ENCODE peak calls at places on chromosomes 6 and 20, in ten cellular contexts. G, T, A, M, L, O, I, F, R and D are unnamed samples.

GRCh38 chr6:42777126-42777822 is 4.6 kb upstream of the BICRAL start:
- DNase-seq in G (no peak), T (no peak), A (no peak), M (no peak), L (no peak), O (peak), I (no peak), F (no peak), R (no peak), D (peak)

GRCh38 chr20:64035066-64035932 is 683 bp upstream of the C20orf204 start:
- DNase-seq in G (no peak), T (no peak), A (no peak), M (no peak), L (no peak), O (no peak), I (peak), F (no peak), R (no peak), D (no peak)

GRCh38 chr20:62205618-62206387 is 14.3 kb downstream of the HRH3 start:
- DNase-seq in G (no peak), T (no peak), A (no peak), M (no peak), L (no peak), O (no peak), I (no peak), F (no peak), R (no peak), D (no peak)

GRCh38 chr6:119170427-119171407 is 92.3 kb upstream of the FAM184A start:
- DNase-seq in G (no peak), T (no peak), A (no peak), M (no peak), L (no peak), O (peak), I (no peak), F (no peak), R (no peak), D (peak)

GRCh38 chr20:363319-364078 is 16.6 kb downstream of the NRSN2 start:
- DNase-seq in G (no peak), T (no peak), A (no peak), M (no peak), L (no peak), O (peak), I (no peak), F (no peak), R (no peak), D (peak)

GRCh38 chr20:49045440-49046086 is 549 bp upstream of the CSE1L start:
- DNase-seq in G (no peak), T (no peak), A (no peak), M (peak), L (peak), O (peak), I (peak), F (no peak), R (no peak), D (no peak)

GRCh38 chr6:169266746-169267629 is 13.3 kb upstream of the THBS2 start:
- DNase-seq in G (no peak), T (no peak), A (no peak), M (no peak), L (no peak), O (peak), I (no peak), F (no peak), R (no peak), D (no peak)

GRCh38 chr20:49351775-49352174 is 73.9 kb upstream of the ZNFX1 start:
- DNase-seq in G (no peak), T (no peak), A (no peak), M (no peak), L (no peak), O (no peak), I (no peak), F (no peak), R (no peak), D (no peak)

GRCh38 chr6:43768983-43769525 is 957 bp upstream of the VEGFA start:
- DNase-seq in G (no peak), T (no peak), A (peak), M (no peak), L (no peak), O (peak), I (peak), F (peak), R (no peak), D (no peak)

GRCh38 chr6:37210313-37210898 is 40.5 kb downstream of the PIM1 start:
- DNase-seq in G (peak), T (no peak), A (peak), M (peak), L (peak), O (peak), I (peak), F (peak), R (no peak), D (peak)

GRCh38 chr6:143513410-143513809 is 1.9 kb upstream of the FUCA2 start:
- DNase-seq in G (no peak), T (no peak), A (no peak), M (peak), L (peak), O (no peak), I (no peak), F (no peak), R (no peak), D (peak)

GRCh38 chr6:94289131-94289530 is 869.8 kb upstream of the EPHA7 start:
- DNase-seq in G (no peak), T (no peak), A (no peak), M (no peak), L (no peak), O (no peak), I (no peak), F (no peak), R (no peak), D (no peak)

GRCh38 chr20:59850018-59850641 is 83.3 kb downstream of the SYCP2 start:
- DNase-seq in G (no peak), T (no peak), A (no peak), M (no peak), L (no peak), O (peak), I (no peak), F (no peak), R (no peak), D (peak)

GRCh38 chr6:133820208-133820607 is 68.7 kb upstream of the TCF21 start:
- DNase-seq in G (no peak), T (no peak), A (no peak), M (no peak), L (no peak), O (no peak), I (no peak), F (no peak), R (no peak), D (no peak)

GRCh38 chr6:31246051-31246495 is 25.8 kb downstream of the HLA-C start:
- DNase-seq in G (no peak), T (no peak), A (no peak), M (no peak), L (no peak), O (peak), I (no peak), F (no peak), R (no peak), D (no peak)

GRCh38 chr6:72322778-72323177 is 299.1 kb upstream of the KCNQ5 start:
- DNase-seq in G (no peak), T (no peak), A (no peak), M (no peak), L (no peak), O (no peak), I (no peak), F (no peak), R (no peak), D (no peak)

GRCh38 chr20:60491261-60491660 is 533.0 kb downstream of the CDH26 start:
- DNase-seq in G (no peak), T (no peak), A (no peak), M (no peak), L (no peak), O (no peak), I (no peak), F (no peak), R (no peak), D (no peak)

GRCh38 chr20:39630215-39630614 is 668.1 kb downstream of the DHX35 start:
- DNase-seq in G (no peak), T (peak), A (no peak), M (no peak), L (no peak), O (no peak), I (no peak), F (no peak), R (no peak), D (no peak)

GRCh38 chr6:142013286-142013685 is 119.4 kb upstream of the GJE1 start:
- DNase-seq in G (no peak), T (no peak), A (no peak), M (no peak), L (no peak), O (peak), I (no peak), F (no peak), R (no peak), D (no peak)

GRCh38 chr6:139373154-139373927 is 1.1 kb downstream of the CITED2 start:
- DNase-seq in G (peak), T (peak), A (peak), M (peak), L (peak), O (peak), I (peak), F (peak), R (peak), D (peak)

GRCh38 chr20:49853640-49854039 is 41.0 kb downstream of the SLC9A8 start:
- DNase-seq in G (no peak), T (no peak), A (no peak), M (no peak), L (no peak), O (peak), I (no peak), F (no peak), R (no peak), D (no peak)

GRCh38 chr6:3789896-3790558 is 38.5 kb upstream of the PXDC1 start:
- DNase-seq in G (no peak), T (no peak), A (no peak), M (no peak), L (no peak), O (no peak), I (no peak), F (no peak), R (no peak), D (no peak)
- TF ChIP-seq POLR2A in G (no peak), T (no peak), A (no peak), M (no peak), L (no peak), O (no peak), I (no peak), F (no peak), R (no peak), D (no peak)

GRCh38 chr6:75236630-75237029 is 7.0 kb downstream of the COX7A2 start:
- DNase-seq in G (no peak), T (no peak), A (no peak), M (no peak), L (no peak), O (no peak), I (no peak), F (no peak), R (no peak), D (no peak)
- TF ChIP-seq POLR2A in G (no peak), T (no peak), A (no peak), M (no peak), L (no peak), O (no peak), I (no peak), F (no peak), R (no peak), D (no peak)

DNA sequence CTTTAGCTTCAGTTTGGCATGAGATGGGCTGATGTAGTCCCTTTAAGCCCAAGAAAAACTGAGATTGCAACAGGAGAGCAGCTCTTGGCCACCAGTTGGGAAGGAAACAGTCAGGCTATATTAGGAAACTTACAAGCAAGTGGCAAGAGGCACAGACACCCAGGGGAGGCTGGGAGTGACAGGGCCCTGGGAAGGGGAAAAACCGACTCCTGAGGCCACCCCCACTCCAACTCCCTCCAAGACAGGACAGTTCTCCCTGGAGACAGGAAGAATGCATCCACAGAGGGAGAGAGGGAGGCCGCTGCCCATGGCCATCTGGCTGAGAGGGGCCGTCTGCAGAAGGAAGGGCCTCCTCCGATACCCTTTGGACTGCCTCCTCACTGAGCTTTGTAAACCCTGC is 20.5 kb downstream of the JPH2 start:
- DNase-seq in G (no peak), T (no peak), A (no peak), M (no peak), L (no peak), O (peak), I (no peak), F (no peak), R (no peak), D (no peak)
- TF ChIP-seq POLR2A in G (no peak), T (no peak), A (no peak), M (no peak), L (no peak), O (no peak), I (peak), F (no peak), R (no peak), D (no peak)

GRCh38 chr6:32838114-32838958 is at the start of gene TAP2:
- DNase-seq in G (peak), T (peak), A (peak), M (peak), L (peak), O (peak), I (peak), F (peak), R (peak), D (peak)
- TF ChIP-seq POLR2A in G (peak), T (no peak), A (peak), M (peak), L (no peak), O (peak), I (no peak), F (peak), R (no peak), D (peak)

GRCh38 chr6:12288844-12289654 is 1.1 kb upstream of the EDN1 start:
- DNase-seq in G (peak), T (no peak), A (peak), M (peak), L (peak), O (peak), I (no peak), F (peak), R (no peak), D (peak)
- TF ChIP-seq POLR2A in G (no peak), T (no peak), A (no peak), M (no peak), L (no peak), O (no peak), I (no peak), F (no peak), R (no peak), D (no peak)

DNA sequence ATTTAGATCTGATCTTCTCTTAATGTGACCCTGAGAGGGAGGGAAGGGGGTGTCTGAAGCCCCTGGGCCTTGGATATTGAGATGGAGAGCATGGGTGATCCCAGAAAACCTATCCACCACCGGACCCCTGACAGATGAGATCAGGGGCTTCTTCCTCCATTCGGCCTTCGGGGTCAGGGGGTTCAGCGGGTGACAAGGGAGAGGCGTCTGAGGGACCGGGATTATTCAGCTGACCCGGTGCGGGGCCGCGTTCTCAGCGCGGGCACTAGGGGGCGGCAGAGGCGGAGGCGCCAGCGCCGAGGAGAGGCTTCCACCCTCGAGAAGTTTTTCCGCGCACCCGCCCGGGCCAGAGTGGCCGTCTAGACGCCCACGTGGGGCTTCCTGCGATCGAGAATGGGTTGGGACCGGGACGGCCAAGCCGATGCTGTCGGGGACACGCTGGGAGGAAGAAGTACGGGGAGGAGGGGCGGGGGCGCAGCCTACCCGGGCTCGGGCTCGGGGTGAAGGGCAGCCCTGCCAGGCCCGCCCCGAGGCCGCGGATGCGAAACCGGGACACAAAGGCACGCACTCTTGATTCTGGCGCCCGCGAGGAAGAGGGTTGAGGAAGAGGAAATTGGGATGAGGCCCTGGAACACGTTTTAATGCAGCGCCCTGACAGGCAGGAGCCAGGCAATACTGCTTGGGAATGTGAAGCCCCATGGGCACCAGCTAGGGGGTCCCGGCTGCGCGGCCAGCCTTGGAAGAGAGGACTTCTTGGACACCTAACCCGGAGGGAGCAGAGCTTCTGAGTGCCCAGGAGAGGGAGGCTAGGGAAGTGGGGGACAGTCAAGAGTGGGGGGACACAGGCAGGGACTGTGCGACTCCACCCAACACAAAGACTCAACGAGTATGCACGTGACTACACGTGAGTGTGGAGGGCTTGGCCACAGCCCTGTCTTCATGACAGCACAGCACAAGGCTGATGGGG is 30.6 kb downstream of the COL11A2 start:
- DNase-seq in G (peak), T (no peak), A (peak), M (peak), L (peak), O (peak), I (peak), F (peak), R (no peak), D (peak)
- TF ChIP-seq POLR2A in G (no peak), T (no peak), A (no peak), M (no peak), L (no peak), O (no peak), I (no peak), F (no peak), R (no peak), D (peak)

DNA sequence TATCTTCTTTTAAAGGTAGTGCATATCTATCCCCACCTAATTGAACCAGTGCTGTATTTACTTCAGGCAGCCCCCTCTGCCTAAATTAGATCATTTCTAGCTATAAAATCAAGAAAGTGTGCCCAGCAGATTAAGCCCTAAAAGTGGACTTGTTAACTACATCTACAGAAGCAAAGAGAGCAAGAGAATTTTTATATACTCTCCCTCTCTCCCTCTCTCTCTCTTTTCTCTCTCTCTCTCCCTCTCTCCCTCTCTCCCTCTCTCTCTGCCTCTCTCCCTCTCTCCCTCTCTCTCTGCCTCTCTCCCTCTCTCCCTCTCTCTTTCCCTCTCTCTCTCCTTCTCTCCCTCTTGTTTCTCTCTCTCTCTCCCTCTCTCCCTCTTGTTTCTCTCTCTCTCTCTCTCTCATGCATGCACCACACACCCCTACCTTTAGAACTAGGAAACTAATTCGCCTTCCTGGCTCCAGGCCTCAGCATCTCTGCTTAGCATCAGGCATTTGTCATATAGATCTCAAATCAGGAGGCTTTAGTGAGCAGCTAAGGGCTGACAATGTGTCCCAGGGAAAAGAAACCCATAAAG is 71.4 kb downstream of the FOXA2 start:
- DNase-seq in G (no peak), T (peak), A (no peak), M (no peak), L (no peak), O (no peak), I (no peak), F (no peak), R (no peak), D (no peak)
- TF ChIP-seq POLR2A in G (no peak), T (no peak), A (no peak), M (no peak), L (no peak), O (no peak), I (no peak), F (no peak), R (no peak), D (no peak)